ENCODE peak calls at places on chromosomes 3 and 15, in five cellular contexts. M is breast epithelium, A is HCT116, C is AG04450, J is GM23248. T is an unnamed sample. For H3K9me3, the result is how much of the 10 kb centered on the place peaks cover.

GRCh38 chr3:157099337-157100078 is 60.4 kb downstream of the CCNL1 start:
- DNase-seq in A (no peak), C (no peak), J (peak), M (peak), T (no peak)

GRCh38 chr15:40999190-40999589 is 45.9 kb downstream of the CHAC1 start:
- DNase-seq in C (peak), J (peak), M (no peak), A (no peak), T (no peak)

GRCh38 chr15:51076898-51077564 is 17.7 kb downstream of the TNFAIP8L3 start:
- DNase-seq in A (no peak), C (no peak), J (no peak), M (no peak), T (peak)

GRCh38 chr3:150989208-150989607 is 16.7 kb upstream of the CLRN1 start:
- DNase-seq in J (no peak), M (no peak), A (no peak), C (no peak), T (no peak)

GRCh38 chr15:41104234-41104633 is 11.8 kb downstream of the INO80 start:
- DNase-seq in A (no peak), C (peak), J (peak), M (no peak), T (peak)

GRCh38 chr15:40511093-40511471 is 40.3 kb downstream of the CHST14 start:
- DNase-seq in J (no peak), M (no peak), C (no peak), A (no peak), T (no peak)

GRCh38 chr3:132543016-132543739 is 53.9 kb upstream of the ACKR4 start:
- DNase-seq in M (no peak), J (peak), A (peak), C (peak), T (peak)

GRCh38 chr3:130826516-130826915 is 67.4 kb upstream of the ATP2C1 start:
- DNase-seq in J (no peak), C (no peak), M (no peak), A (no peak), T (no peak)

GRCh38 chr15:41832875-41833274 is 5.0 kb downstream of the JMJD7 start:
- DNase-seq in M (peak), C (no peak), A (no peak), J (no peak), T (no peak)

GRCh38 chr3:172658344-172659245 is 52.3 kb downstream of the NCEH1 start:
- DNase-seq in M (no peak), C (peak), J (peak), A (peak), T (peak)

GRCh38 chr3:176058856-176059255 is 1138.4 kb downstream of the TBL1XR1 start:
- DNase-seq in J (no peak), C (no peak), A (no peak), M (no peak), T (no peak)

DNA sequence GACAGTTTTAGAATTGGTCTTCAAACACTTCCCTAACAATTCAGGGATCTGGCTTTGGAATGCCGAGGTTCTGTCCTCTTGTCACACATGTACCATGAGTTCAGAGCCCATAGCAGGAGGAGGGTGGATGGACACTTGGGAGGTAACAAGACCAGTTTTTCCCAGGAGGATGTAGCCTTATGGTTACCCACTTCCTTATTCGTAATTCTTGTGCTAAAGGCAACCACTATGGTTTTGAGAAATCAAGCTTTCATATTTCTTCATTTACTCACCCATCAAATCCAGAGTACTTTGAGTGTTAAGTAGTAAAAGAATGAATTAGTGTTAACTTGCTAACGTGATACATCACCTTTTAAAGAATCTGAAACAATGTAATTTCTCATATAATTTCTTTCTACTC is 479.6 kb upstream of the ALCAM start:
- DNase-seq in J (peak), A (no peak), M (no peak), C (no peak), T (no peak)
- H3K4me3 ChIP-seq in J (no peak), A (no peak), M (no peak), C (no peak), T (no peak)

GRCh38 chr3:83230841-83231240 is 1469.4 kb upstream of the GBE1 start:
- DNase-seq in A (no peak), C (no peak), M (no peak), J (no peak), T (no peak)
- H3K9me3 ChIP-seq in A (under half), C (under half), M (under half), J (under half), T (under half)

DNA sequence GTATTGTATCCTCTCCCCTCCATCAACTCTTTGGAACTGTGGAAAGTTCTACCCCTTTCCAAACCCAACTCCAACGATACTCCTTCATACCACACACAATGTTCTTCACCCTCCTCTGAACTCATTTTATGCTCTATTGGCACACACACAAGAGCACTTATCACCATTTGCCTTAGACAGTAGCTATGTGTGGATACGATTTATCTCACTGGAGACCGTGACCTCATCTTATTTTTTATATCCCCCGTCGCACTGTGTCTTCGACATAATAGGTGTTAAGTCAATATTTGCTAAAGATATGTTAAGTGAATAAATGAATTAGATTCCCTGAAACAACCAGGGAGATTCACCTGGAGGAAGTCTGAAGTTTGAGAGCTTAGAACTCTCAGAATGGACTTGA is 316.6 kb upstream of the PROK2 start:
- DNase-seq in M (no peak), C (no peak), J (no peak), A (no peak), T (no peak)
- H3K4me3 ChIP-seq in M (no peak), C (no peak), J (no peak), A (no peak), T (no peak)

DNA sequence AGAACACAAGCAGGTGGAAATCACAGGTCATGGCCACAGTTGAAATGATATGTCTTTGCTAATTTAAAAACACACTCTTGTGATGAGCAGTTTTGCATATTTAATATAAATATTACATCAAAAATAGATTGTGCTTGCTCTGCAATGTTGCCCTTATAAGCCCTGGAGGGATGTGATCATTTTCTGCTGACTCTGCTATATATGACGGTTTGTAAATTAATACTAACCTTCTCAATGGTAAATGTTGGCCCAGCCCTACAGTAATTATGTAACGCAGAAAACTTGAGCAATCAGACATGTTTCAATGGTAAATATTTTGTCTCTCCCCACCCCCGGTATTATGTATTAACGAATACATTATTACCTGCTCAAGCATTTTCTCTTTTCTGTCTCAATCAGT is 359.5 kb upstream of the CNTN6 start:
- DNase-seq in M (no peak), A (no peak), C (no peak), J (no peak), T (no peak)
- H3K9me3 ChIP-seq in M (under half), A (under half), C (under half), J (under half), T (under half)

GRCh38 chr15:59437777-59438574 is at the start of gene FAM81A:
- DNase-seq in J (peak), A (peak), C (no peak), M (peak), T (peak)

GRCh38 chr15:59437473-59437776 is 561 bp upstream of the FAM81A start:
- DNase-seq in J (no peak), C (no peak), A (no peak), M (no peak), T (no peak)

GRCh38 chr15:59434481-59434880 is 3.5 kb upstream of the FAM81A start:
- DNase-seq in C (no peak), M (no peak), A (no peak), J (no peak), T (no peak)

GRCh38 chr15:59438891-59439290 is 905 bp downstream of the FAM81A start:
- DNase-seq in A (no peak), C (no peak), J (peak), M (no peak), T (no peak)

DNA sequence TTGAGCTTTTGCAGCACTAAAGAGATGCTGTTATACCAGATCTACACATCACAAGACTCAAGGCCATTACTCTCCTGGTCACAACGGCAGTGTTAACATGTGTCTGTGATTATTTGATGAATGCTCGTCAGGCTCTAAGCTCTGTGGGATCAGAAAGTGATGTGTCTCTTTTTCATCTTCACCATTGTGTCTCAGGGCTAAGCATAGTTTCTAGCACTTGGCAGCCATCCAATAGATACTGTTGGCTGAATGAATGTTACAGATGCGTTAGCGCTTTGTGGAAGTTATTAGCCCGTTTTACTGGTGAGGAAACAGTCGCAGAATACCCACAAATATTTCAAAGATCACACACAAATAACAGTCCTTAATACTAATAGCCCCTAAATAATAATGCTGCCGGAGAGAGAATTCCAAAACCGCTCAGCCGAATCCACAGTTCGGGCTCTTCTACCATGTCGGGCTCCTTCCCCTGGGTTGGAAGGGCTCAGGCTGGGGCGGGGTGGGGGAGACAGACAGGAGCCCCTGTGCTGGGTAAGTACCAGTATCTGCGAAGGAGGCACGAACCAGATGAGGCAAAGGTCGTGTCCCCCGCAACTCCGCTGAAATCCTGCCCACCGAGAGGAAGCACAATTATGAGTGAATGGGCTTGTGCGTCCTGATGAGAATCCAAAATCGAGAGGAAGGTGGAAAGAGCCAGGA is 1.1 kb upstream of the FAM81A start:
- DNase-seq in M (no peak), J (peak), C (no peak), A (no peak), T (no peak)
- H3K4me3 ChIP-seq in M (peak), J (peak), C (no peak), A (no peak), T (no peak)

DNA sequence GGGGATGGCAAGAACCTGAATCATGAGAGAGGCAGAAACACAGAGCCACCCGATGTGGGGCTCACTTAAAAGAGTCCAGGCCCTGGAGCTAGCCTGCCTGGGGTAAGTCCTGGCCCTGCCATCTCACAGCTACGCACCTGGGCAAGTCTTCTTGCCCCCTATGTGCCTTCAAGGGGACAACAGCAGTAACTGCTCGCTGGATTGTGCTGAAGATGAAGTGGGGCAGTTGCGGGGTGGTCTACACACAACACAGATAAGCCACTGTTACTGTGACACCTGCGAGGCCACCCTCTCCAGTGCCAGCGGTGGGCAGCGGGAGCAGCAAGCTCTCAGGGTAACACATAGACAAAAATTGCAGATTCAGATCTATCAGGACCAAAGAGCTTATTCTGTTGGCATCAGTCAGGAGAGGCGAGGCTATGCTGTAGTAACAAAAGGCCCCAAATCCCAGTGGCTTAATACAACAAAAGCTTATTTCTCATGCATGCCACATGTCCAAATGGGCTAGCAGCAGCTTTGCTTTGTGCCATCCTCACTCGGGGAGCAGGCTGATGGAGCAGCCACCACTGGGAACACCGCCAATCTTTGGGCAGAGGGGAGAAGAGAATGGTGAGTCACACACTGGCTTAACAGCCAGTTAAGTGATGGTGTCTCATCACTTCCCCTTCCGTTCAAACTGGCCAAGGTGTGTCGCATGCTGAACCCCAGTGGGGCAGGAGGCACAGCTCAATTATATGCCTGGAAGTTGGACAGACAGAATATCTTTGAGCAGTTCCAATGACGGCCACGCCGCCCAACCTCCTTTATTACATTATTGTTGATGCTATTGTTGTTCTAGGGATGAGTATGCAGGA is 78.3 kb downstream of the WNT7A start:
- DNase-seq in A (no peak), J (no peak), C (no peak), M (no peak), T (peak)
- H3K9me3 ChIP-seq in A (under half), J (under half), C (under half), M (under half), T (under half)

GRCh38 chr3:188947401-188947982 is 224.3 kb upstream of the TPRG1 start:
- DNase-seq in M (peak), C (no peak), J (peak), A (peak), T (peak)
- H3K4me3 ChIP-seq in M (peak), C (peak), J (peak), A (peak), T (no peak)

DNA sequence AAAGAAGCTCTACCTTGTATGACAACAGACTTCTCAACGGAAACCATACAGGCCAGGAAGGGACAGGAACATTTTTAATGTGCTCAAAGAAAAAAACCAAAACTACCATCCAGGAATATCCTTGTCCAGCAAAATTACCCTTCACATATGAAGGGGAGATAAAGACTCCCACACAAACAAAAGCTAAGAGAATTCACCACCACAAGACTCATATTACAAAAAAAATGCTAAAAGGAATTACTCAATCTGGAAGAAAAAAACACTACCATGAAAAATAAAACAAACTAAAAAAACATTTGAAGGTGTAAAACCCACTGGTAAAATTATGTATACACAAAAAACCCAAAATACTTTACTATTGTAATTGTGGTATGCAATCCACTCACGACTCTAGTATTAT is 57.2 kb downstream of the DLG1 start:
- DNase-seq in C (no peak), J (no peak), A (no peak), M (no peak), T (no peak)
- H3K9me3 ChIP-seq in C (under half), J (under half), A (under half), M (under half), T (under half)

DNA sequence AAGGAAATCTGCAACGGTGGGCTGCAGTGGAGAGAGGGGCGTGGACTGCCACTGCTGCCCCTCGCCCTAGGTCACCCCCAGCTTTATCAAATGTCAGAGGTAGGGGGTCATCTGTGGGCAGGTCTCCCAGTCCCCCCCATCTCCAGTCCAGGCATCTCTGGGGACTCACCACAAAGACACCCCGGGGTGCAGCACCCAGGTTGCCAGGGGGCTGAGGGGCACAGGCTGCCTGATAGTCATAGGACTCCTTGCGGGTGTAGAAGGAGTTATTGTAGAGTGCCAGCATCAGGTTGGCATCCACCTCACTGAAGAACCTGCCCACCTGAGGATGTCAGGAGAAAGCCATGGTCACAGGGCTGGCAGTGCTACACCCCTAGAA is 6.5 kb upstream of the TMEM115 start:
- DNase-seq in C (no peak), M (no peak), J (no peak), A (no peak), T (no peak)
- H3K4me3 ChIP-seq in C (no peak), M (peak), J (no peak), A (peak), T (no peak)